ENCODE peak calls at places on chromosomes 4 and X, in eight cellular contexts. Z is breast epithelium; P is small intestine; B is colonic mucosa; L is psoas muscle; T is WERI-Rb-1; H is CD8-positive, alpha-beta memory T cell; W is right lobe of liver. S is an unnamed sample.
A peak's percentile ranks its signal among the peaks of the same experiment; 100 is the strongest.

GRCh38 chrX:150813922-150814321 is 84.5 kb downstream of the CD99L2 start:
- DNase-seq in Z (no peak), P (no peak), B (no peak), L (no peak), T (no peak), H (no peak), W (no peak), S (no peak)

GRCh38 chrX:79588233-79588632 is 221.1 kb upstream of the ITM2A start:
- DNase-seq in Z (no peak), P (no peak), B (no peak), L (no peak), T (no peak), H (no peak), W (no peak), S (no peak)

GRCh38 chrX:114532093-114532805 is 51.6 kb upstream of the HTR2C start:
- DNase-seq in Z (no peak), P (no peak), B (no peak), L (no peak), T (no peak), H (no peak), W (no peak), S (no peak)

GRCh38 chr4:183738081-183738673 is 79.1 kb downstream of the TRAPPC11 start:
- DNase-seq in Z (no peak), P (no peak), B (no peak), L (no peak), T (no peak), H (no peak), W (no peak), S (no peak)

GRCh38 chr4:105558277-105558676 is 5.9 kb downstream of the ARHGEF38 start:
- DNase-seq in Z (no peak), P (peak; percentile 61), B (no peak), L (no peak), T (no peak), H (no peak), W (no peak), S (no peak)

GRCh38 chrX:103513476-103514108 is 5.7 kb downstream of the RAB40A start:
- DNase-seq in Z (no peak), P (no peak), B (no peak), L (no peak), T (no peak), H (no peak), W (no peak), S (no peak)

GRCh38 chr4:8365353-8365752 is 75.2 kb downstream of the ACOX3 start:
- DNase-seq in Z (no peak), P (no peak), B (no peak), L (peak; percentile 20), T (no peak), H (no peak), W (no peak), S (no peak)

GRCh38 chrX:76433219-76433618 is 5.7 kb downstream of the MAGEE1 start:
- DNase-seq in Z (no peak), P (no peak), B (no peak), L (no peak), T (no peak), H (no peak), W (no peak), S (no peak)

GRCh38 chr4:68175562-68176155 is 46.0 kb upstream of the TMPRSS11F start:
- DNase-seq in Z (no peak), P (peak; percentile 45), B (peak; percentile 34), L (no peak), T (peak; percentile 51), H (peak; percentile 5), W (no peak), S (no peak)

GRCh38 chr4:87100093-87100634 is 120.3 kb downstream of the KLHL8 start:
- DNase-seq in Z (no peak), P (no peak), B (peak; percentile 43), L (no peak), T (no peak), H (no peak), W (no peak), S (no peak)

GRCh38 chr4:147933316-147933715 is 201.4 kb downstream of the ARHGAP10 start:
- DNase-seq in Z (no peak), P (no peak), B (no peak), L (no peak), T (peak; percentile 24), H (no peak), W (no peak), S (no peak)

GRCh38 chr4:10006236-10006603 is 15.1 kb downstream of the SLC2A9 start:
- DNase-seq in Z (peak; percentile 87), P (peak; percentile 96), B (peak; percentile 78), L (no peak), T (no peak), H (no peak), W (peak; percentile 28), S (no peak)

GRCh38 chr4:152667781-152668180 is 12.0 kb downstream of the TMEM154 start:
- DNase-seq in Z (no peak), P (no peak), B (no peak), L (no peak), T (no peak), H (no peak), W (no peak), S (no peak)

GRCh38 chrX:16212024-16212423 is 44.7 kb downstream of the MAGEB17 start:
- DNase-seq in Z (no peak), P (peak; percentile 6), B (no peak), L (no peak), T (no peak), H (no peak), W (no peak), S (no peak)

GRCh38 chr4:84235545-84235944 is 263.5 kb downstream of the NKX6-1 start:
- DNase-seq in Z (no peak), P (no peak), B (no peak), L (no peak), T (no peak), H (no peak), W (no peak), S (no peak)

GRCh38 chrX:149682956-149683947 is 28.6 kb upstream of the MAGEA11 start:
- DNase-seq in Z (no peak), P (no peak), B (no peak), L (no peak), T (no peak), H (no peak), W (no peak), S (no peak)

GRCh38 chr4:26763649-26764048 is 97.0 kb upstream of the STIM2 start:
- DNase-seq in Z (no peak), P (no peak), B (no peak), L (no peak), T (no peak), H (no peak), W (no peak), S (no peak)

GRCh38 chr4:8331567-8331955 is 62.0 kb downstream of the HTRA3 start:
- DNase-seq in Z (no peak), P (no peak), B (no peak), L (no peak), T (peak; percentile 0), H (no peak), W (no peak), S (peak; percentile 14)

GRCh38 chr4:25378130-25378743 is 1.2 kb downstream of the ANAPC4 start:
- DNase-seq in Z (no peak), P (no peak), B (no peak), L (no peak), T (no peak), H (no peak), W (no peak), S (no peak)

GRCh38 chr4:151604238-151604637 is 156.6 kb downstream of the GATB start:
- DNase-seq in Z (no peak), P (peak; percentile 7), B (no peak), L (no peak), T (no peak), H (no peak), W (no peak), S (no peak)

DNA sequence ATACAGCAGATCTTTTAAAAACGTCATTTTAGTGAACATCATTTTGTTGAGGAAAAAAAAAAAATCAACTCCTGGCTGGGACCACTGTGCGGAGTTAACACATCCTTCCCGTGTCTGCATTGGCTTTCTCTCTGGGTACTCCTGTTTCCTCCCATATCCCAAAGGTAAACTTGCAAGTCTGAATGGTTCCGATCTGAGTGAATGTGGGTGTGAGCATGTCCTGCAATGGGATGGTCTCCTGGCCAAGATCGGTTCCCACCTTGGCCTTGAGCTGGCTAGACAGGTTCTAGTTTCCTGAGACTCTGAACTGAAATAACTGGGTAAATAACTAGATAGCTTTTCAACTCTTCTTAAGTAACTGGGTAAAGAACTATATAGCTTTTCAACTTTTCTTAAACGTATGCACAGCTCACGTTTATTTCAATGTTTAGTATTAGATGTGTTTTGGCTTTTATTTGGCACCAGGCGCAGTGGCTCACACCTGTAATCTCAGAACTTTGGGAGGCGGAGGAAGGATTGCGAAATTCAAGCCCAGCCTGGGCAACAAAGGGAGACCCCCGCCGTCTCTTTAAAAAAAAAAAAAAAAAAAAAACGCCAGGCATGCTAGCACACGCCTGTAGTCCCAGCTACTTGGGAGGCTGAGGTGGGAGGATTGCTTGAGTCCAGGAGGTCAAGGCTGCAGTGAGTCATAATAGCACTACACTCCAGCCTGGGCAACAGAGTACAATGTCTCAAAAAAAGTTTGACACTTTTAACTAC is 14.0 kb downstream of the RBMX start:
- DNase-seq in Z (no peak), P (peak; percentile 20), B (no peak), L (no peak), T (no peak), H (no peak), W (no peak), S (no peak)
- H3K36me3 ChIP-seq in Z (no peaks in the 10 kb centered on the region), P (no peaks in the 10 kb centered on the region), B (no peaks in the 10 kb centered on the region), L (peaks cover 67% of the 10 kb centered on the region), T (peaks cover 55% of the 10 kb centered on the region), H (peaks cover 13% of the 10 kb centered on the region), W (no peaks in the 10 kb centered on the region), S (peaks cover 17% of the 10 kb centered on the region)

GRCh38 chr4:1972414-1972813 is 36.4 kb downstream of the NELFA start:
- DNase-seq in Z (no peak), P (no peak), B (no peak), L (peak; percentile 14), T (no peak), H (no peak), W (no peak), S (no peak)
- H3K36me3 ChIP-seq in Z (peaks cover 6% of the 10 kb centered on the region), P (peaks cover 9% of the 10 kb centered on the region), B (peaks cover 8% of the 10 kb centered on the region), L (peaks cover 49% of the 10 kb centered on the region), T (peaks cover 95% of the 10 kb centered on the region), H (peaks cover 9% of the 10 kb centered on the region), W (no peaks in the 10 kb centered on the region), S (peaks cover 59% of the 10 kb centered on the region)

DNA sequence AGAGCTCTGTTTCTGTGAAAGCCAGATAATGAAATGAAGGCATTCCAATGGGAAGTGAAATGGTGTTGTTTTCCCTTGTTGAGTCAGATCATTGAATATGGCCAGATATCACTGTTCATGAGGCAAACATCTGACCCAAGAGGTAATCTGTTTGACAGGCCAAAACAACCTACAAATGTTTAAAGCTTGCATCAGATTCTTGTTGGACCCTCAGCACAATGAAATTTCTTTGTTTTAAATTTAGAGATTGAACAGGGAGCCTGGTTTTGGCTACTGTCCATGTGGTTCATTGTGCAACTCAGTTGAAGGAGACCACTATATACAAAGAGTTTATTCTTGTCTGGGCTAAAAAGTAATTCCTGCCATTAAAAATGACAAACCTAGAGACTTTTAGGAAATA is 159.1 kb downstream of the AFF2 start:
- DNase-seq in Z (no peak), P (no peak), B (no peak), L (no peak), T (no peak), H (no peak), W (no peak), S (no peak)
- H3K36me3 ChIP-seq in Z (no peaks in the 10 kb centered on the region), P (no peaks in the 10 kb centered on the region), B (no peaks in the 10 kb centered on the region), L (no peaks in the 10 kb centered on the region), T (no peaks in the 10 kb centered on the region), H (no peaks in the 10 kb centered on the region), W (no peaks in the 10 kb centered on the region), S (no peaks in the 10 kb centered on the region)

DNA sequence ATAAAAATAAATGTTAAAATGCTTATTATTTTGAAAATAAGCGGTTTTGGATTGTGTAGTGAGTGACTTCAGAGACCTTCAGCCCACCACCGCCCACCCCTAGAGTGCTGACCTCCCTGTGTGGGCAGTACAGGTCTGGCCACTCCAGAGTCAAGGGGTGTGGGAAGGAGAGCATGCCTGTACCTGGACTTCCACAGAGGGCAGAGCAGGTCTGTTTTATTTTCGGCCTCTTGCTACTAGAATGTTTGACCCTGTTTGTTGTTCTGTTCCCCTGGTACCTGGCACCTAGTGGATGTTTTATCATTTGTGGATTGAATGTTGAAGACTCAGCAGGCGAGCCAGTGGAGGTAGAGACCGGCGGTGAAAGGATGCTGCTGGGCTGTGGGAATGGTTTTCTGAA is 14.3 kb downstream of the PIGG start:
- DNase-seq in Z (no peak), P (no peak), B (no peak), L (no peak), T (no peak), H (no peak), W (no peak), S (no peak)
- H3K36me3 ChIP-seq in Z (peaks cover 13% of the 10 kb centered on the region), P (peaks cover 33% of the 10 kb centered on the region), B (no peaks in the 10 kb centered on the region), L (peaks cover 86% of the 10 kb centered on the region), T (peaks cover 77% of the 10 kb centered on the region), H (peaks cover 38% of the 10 kb centered on the region), W (peaks cover 4% of the 10 kb centered on the region), S (no peaks in the 10 kb centered on the region)

S was measured in Peyer's patch.